ENCODE peak calls at places on chromosomes 2 and 18, in seven cellular contexts. J, M, O, X, S, R and L are unnamed samples.

GRCh38 chr2:16272038-16272788 is 331.9 kb downstream of the MYCN start:
- DNase-seq in X (no peak), R (no peak), M (no peak), S (no peak), O (no peak), J (no peak), L (no peak)

GRCh38 chr2:188580738-188581137 is 289.1 kb downstream of the GULP1 start:
- DNase-seq in J (no peak), M (no peak), X (no peak), R (no peak), S (no peak), O (no peak), L (no peak)

GRCh38 chr18:69215151-69215550 is 185.5 kb upstream of the DOK6 start:
- DNase-seq in X (no peak), M (peak; percentile 21), R (no peak), O (no peak), J (no peak), S (no peak), L (no peak)

GRCh38 chr2:187312734-187313282 is 135.2 kb downstream of the CALCRL start:
- DNase-seq in M (no peak), J (no peak), R (no peak), S (no peak), O (no peak), X (no peak), L (no peak)

GRCh38 chr2:230557056-230557455 is 141.1 kb downstream of the SP100 start:
- DNase-seq in J (no peak), R (no peak), S (no peak), O (no peak), X (no peak), M (no peak), L (no peak)

GRCh38 chr2:24576146-24576545 is 85.1 kb downstream of the NCOA1 start:
- DNase-seq in S (no peak), R (no peak), J (no peak), X (no peak), M (no peak), O (no peak), L (no peak)

GRCh38 chr2:159153463-159153862 is 133.0 kb downstream of the WDSUB1 start:
- DNase-seq in J (no peak), M (no peak), X (no peak), S (no peak), R (no peak), O (no peak), L (no peak)

GRCh38 chr18:45777393-45777792 is 48.1 kb upstream of the SIGLEC15 start:
- DNase-seq in R (peak; percentile 77), S (no peak), X (no peak), M (no peak), J (peak; percentile 85), O (no peak), L (no peak)

GRCh38 chr2:169254774-169255173 is 107.6 kb downstream of the LRP2 start:
- DNase-seq in S (no peak), R (no peak), O (no peak), M (no peak), X (no peak), J (no peak), L (no peak)

GRCh38 chr18:42298744-42299685 is 344.0 kb downstream of the PIK3C3 start:
- DNase-seq in J (peak; percentile 84), S (peak; percentile 19), X (peak; percentile 70), O (peak; percentile 41), R (peak; percentile 55), M (peak; percentile 83), L (peak; percentile 24)

GRCh38 chr2:172082944-172083718 is 2.2 kb upstream of the DLX1 start:
- DNase-seq in R (peak; percentile 36), M (no peak), O (no peak), X (no peak), J (no peak), S (no peak), L (no peak)

GRCh38 chr2:221060335-221060734 is 511.8 kb downstream of the EPHA4 start:
- DNase-seq in R (peak; percentile 49), M (no peak), S (no peak), J (peak; percentile 38), O (no peak), X (no peak), L (no peak)

GRCh38 chr2:64454316-64455030 is 511 bp downstream of the LGALSL start:
- DNase-seq in R (peak; percentile 54), S (no peak), X (peak; percentile 48), O (no peak), M (peak; percentile 68), J (peak; percentile 29), L (no peak)

GRCh38 chr2:29014811-29015414 is 33.8 kb downstream of the TOGARAM2 start:
- DNase-seq in M (no peak), R (peak; percentile 51), J (peak; percentile 85), O (no peak), X (peak; percentile 90), S (no peak), L (peak; percentile 49)

GRCh38 chr18:64618390-64618789 is 469.5 kb upstream of the LINC00305 start:
- DNase-seq in J (no peak), R (no peak), S (no peak), X (no peak), O (no peak), M (no peak), L (no peak)

GRCh38 chr2:75497256-75497655 is 63.5 kb downstream of the EVA1A start:
- DNase-seq in M (no peak), J (no peak), O (no peak), S (no peak), R (peak; percentile 47), X (no peak), L (no peak)

GRCh38 chr2:24866946-24867345 is 53.1 kb downstream of the ADCY3 start:
- DNase-seq in O (no peak), J (no peak), M (no peak), R (no peak), X (no peak), S (no peak), L (no peak)